ENCODE peak calls at places on chromosomes 11 and 22, in four cellular contexts. C is AG09309, K is stomach, A is sigmoid colon. Q is an unnamed sample.

GRCh38 chr11:10072142-10072541 is 221.9 kb downstream of the SBF2 start:
- DNase-seq in K (no peak), C (no peak), A (no peak), Q (no peak)

GRCh38 chr11:75311858-75312288 is 39.6 kb downstream of the ARRB1 start:
- DNase-seq in K (peak; percentile 67), C (no peak), A (peak; percentile 91), Q (no peak)

GRCh38 chr11:37504066-37504611 is 906.1 kb upstream of the RAG2 start:
- DNase-seq in A (no peak), K (no peak), C (peak; percentile 52), Q (peak; percentile 32)

GRCh38 chr11:33942954-33943353 is 51.1 kb upstream of the LMO2 start:
- DNase-seq in A (no peak), C (peak; percentile 33), K (no peak), Q (peak; percentile 21)

GRCh38 chr11:113974741-113975470 is at the start of gene HTR3A:
- DNase-seq in K (peak; percentile 92), C (no peak), A (no peak), Q (no peak)

GRCh38 chr11:10413268-10413667 is 41.8 kb upstream of the AMPD3 start:
- DNase-seq in C (no peak), A (no peak), K (no peak), Q (no peak)

GRCh38 chr11:33045551-33046255 is 6.3 kb downstream of the TCP11L1 start:
- DNase-seq in C (no peak), A (no peak), K (no peak), Q (peak; percentile 89)

GRCh38 chr11:36577859-36578258 is 10.1 kb downstream of the RAG1 start:
- DNase-seq in A (no peak), C (peak; percentile 13), K (no peak), Q (peak; percentile 4)

GRCh38 chr11:15774021-15774862 is 582.1 kb downstream of the SOX6 start:
- DNase-seq in K (no peak), C (no peak), A (no peak), Q (no peak)

GRCh38 chr11:111918390-111919256 is at the start of gene C11orf52:
- DNase-seq in A (no peak), C (no peak), K (peak; percentile 89), Q (no peak)

GRCh38 chr11:20634044-20634443 is 34.6 kb downstream of the SLC6A5 start:
- DNase-seq in A (no peak), K (no peak), C (no peak), Q (no peak)

GRCh38 chr22:20979243-20979809 is 2.8 kb upstream of the LZTR1 start:
- DNase-seq in K (peak; percentile 67), A (peak; percentile 92), C (no peak), Q (no peak)

GRCh38 chr11:76770642-76771445 is 12.3 kb upstream of the TSKU start:
- DNase-seq in A (peak; percentile 90), C (peak; percentile 92), K (peak; percentile 71), Q (peak; percentile 84)

GRCh38 chr11:118885319-118885718 is 1.6 kb downstream of the CXCR5 start:
- DNase-seq in A (no peak), K (no peak), C (no peak), Q (no peak)

GRCh38 chr11:131685206-131685605 is 314.8 kb downstream of the NTM start:
- DNase-seq in A (no peak), K (no peak), C (no peak), Q (no peak)

GRCh38 chr11:46120361-46120710 is 918 bp downstream of the PHF21A start:
- DNase-seq in K (no peak), A (peak; percentile 65), C (no peak), Q (no peak)

GRCh38 chr11:32213223-32213622 is 122.3 kb downstream of the RCN1 start:
- DNase-seq in K (no peak), C (no peak), A (no peak), Q (peak; percentile 10)

GRCh38 chr22:37095113-37095512 is 14.4 kb downstream of the TMPRSS6 start:
- DNase-seq in C (no peak), A (no peak), K (no peak), Q (no peak)

GRCh38 chr11:69654660-69655478 is 13.9 kb downstream of the CCND1 start:
- DNase-seq in K (no peak), C (no peak), A (peak; percentile 57), Q (no peak)

GRCh38 chr11:114317738-114318137 is 21.5 kb downstream of the NNMT start:
- DNase-seq in C (no peak), A (no peak), K (no peak), Q (no peak)

GRCh38 chr11:71285111-71285510 is 32.7 kb upstream of the SHANK2 start:
- DNase-seq in K (peak; percentile 15), A (peak; percentile 40), C (no peak), Q (no peak)

GRCh38 chr11:79040348-79040747 is 400.5 kb downstream of the TENM4 start:
- DNase-seq in C (no peak), K (no peak), A (no peak), Q (no peak)

GRCh38 chr11:122642971-122643370 is 12.6 kb upstream of the UBASH3B start:
- DNase-seq in K (no peak), C (no peak), A (no peak), Q (no peak)

GRCh38 chr11:8384199-8384821 is 120.6 kb upstream of the LMO1 start:
- DNase-seq in K (peak; percentile 61), A (peak; percentile 79), C (no peak), Q (no peak)

GRCh38 chr11:12808519-12808918 is 134.3 kb downstream of the TEAD1 start:
- DNase-seq in K (no peak), A (no peak), C (no peak), Q (no peak)

GRCh38 chr11:113465786-113466185 is 9.4 kb downstream of the DRD2 start:
- DNase-seq in A (no peak), K (no peak), C (no peak), Q (no peak)

GRCh38 chr22:30763815-30764686 is 69.4 kb downstream of the OSBP2 start:
- DNase-seq in A (no peak), C (peak; percentile 55), K (peak; percentile 52), Q (peak; percentile 46)

GRCh38 chr11:69726019-69726418 is 22.2 kb upstream of the FGF19 start:
- DNase-seq in C (no peak), A (no peak), K (no peak), Q (no peak)

GRCh38 chr22:38953577-38954413 is 3.6 kb upstream of the APOBEC3A start:
- DNase-seq in K (no peak), C (no peak), A (peak; percentile 54), Q (no peak)

GRCh38 chr22:38954414-38955043 is 2.9 kb upstream of the APOBEC3A start:
- DNase-seq in K (no peak), C (no peak), A (no peak), Q (no peak)

GRCh38 chr22:38951734-38952133 is 5.7 kb upstream of the APOBEC3A start:
- DNase-seq in C (no peak), A (no peak), K (no peak), Q (no peak)

GRCh38 chr22:38952382-38952993 is 4.9 kb upstream of the APOBEC3A start:
- DNase-seq in K (no peak), C (no peak), A (peak; percentile 19), Q (no peak)

DNA sequence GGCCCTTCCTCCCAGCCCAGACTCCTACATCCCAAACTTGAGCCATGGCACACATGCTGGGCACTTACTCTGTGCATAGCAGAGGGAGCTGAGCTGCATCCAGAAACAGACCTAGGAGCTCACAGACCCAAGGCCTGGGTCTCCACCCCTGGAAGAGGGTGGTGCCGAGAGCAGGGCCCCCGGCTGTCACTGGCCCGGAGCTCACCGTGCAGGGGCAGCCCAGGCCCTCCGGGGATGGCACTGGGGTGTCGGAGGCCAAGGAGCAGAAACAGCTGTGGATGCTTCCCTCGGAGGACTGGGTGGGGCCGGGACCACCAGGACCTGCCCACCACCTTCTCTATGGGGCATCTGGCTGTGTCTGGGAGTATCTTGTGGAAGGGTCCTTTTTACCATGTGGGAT is 4.3 kb upstream of the APOBEC3A start:
- DNase-seq in A (peak; percentile 50), C (no peak), K (no peak), Q (no peak)
- H3K4me3 ChIP-seq in A (no peak overlapping the region), C (no peak overlapping the region), K (peak overlapping the region; percentile 13), Q (no peak overlapping the region)

DNA sequence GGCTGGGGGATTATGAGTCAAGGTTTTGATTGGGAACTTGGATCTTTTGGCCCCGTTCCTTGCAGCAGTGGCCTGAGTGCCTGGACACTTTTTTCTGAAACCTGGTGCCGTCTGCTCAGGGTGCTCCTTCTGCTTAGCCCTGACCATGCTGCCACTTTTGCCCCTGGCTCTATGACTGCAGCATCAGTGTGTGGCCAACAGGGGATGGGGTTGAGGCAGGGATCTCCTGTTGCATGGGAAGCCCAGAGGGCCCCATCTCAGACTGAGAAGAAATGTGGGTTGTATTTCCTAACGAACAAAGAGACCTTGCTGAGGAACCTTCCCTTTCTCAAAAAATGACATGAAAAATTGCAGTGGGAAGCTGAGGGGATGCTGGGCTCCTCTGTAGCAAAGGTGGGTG is 18.7 kb downstream of the POU2F3 start:
- DNase-seq in C (no peak), K (no peak), A (no peak), Q (no peak)
- TF ChIP-seq CTCF in C (no peak), K (no peak), A (no peak), Q (peak; percentile 14)

GRCh38 chr22:46062971-46063631 is 86.1 kb upstream of the WNT7B start:
- DNase-seq in C (no peak), K (peak; percentile 19), A (peak; percentile 57), Q (no peak)
- H3K4me3 ChIP-seq in C (no peak overlapping the region), K (peak overlapping the region; percentile 6), A (no peak overlapping the region), Q (no peak overlapping the region)

GRCh38 chr11:65431452-65432132 is 9.0 kb downstream of the NEAT1 start:
- DNase-seq in C (no peak), A (no peak), K (no peak), Q (no peak)

GRCh38 chr11:65432133-65432650 is 9.6 kb downstream of the NEAT1 start:
- DNase-seq in C (no peak), K (no peak), A (no peak), Q (no peak)

GRCh38 chr11:65434057-65434666 is 11.6 kb downstream of the NEAT1 start:
- DNase-seq in C (no peak), A (peak; percentile 62), K (no peak), Q (no peak)

GRCh38 chr11:65433657-65434056 is 11.1 kb downstream of the NEAT1 start:
- DNase-seq in C (no peak), K (no peak), A (peak; percentile 39), Q (no peak)

GRCh38 chr11:65432686-65433582 is 10.3 kb downstream of the NEAT1 start:
- DNase-seq in A (no peak), K (no peak), C (no peak), Q (no peak)
- TF ChIP-seq CTCF in A (no peak), K (no peak), C (peak; percentile 4), Q (no peak)

GRCh38 chr11:125064070-125064469 is 965 bp downstream of the SLC37A2 start:
- DNase-seq in K (no peak), C (no peak), A (no peak), Q (no peak)
- H3K4me3 ChIP-seq in K (peak overlapping the region; percentile 66), C (peak overlapping the region; percentile 67), A (peak overlapping the region; percentile 66), Q (peak overlapping the region; percentile 56)

Q was measured in HFF-Myc.